ENCODE peak calls at places on chromosomes 3 and 15, in four cellular contexts. D, A, N and X are unnamed samples.

GRCh38 chr3:67616046-67616445 is 38.4 kb downstream of the SUCLG2 start:
- DNase-seq in A (no peak), D (no peak), N (no peak), X (no peak)

GRCh38 chr3:114318295-114318694 is 24.5 kb downstream of the TIGIT start:
- DNase-seq in D (no peak), A (no peak), N (no peak), X (no peak)

GRCh38 chr3:113536627-113537101 is 4.3 kb downstream of the SIDT1 start:
- DNase-seq in A (no peak), D (no peak), N (no peak), X (no peak)

GRCh38 chr15:66591322-66591862 is 25.6 kb upstream of the LCTL start:
- DNase-seq in A (no peak), N (no peak), D (peak), X (no peak)

GRCh38 chr3:195209836-195210551 is 61.0 kb downstream of the XXYLT1 start:
- DNase-seq in N (no peak), A (no peak), D (peak), X (no peak)

GRCh38 chr3:124209426-124209825 is 217.5 kb upstream of the ROPN1 start:
- DNase-seq in A (no peak), N (no peak), D (no peak), X (no peak)

GRCh38 chr15:76401285-76401684 is 64.7 kb downstream of the ISL2 start:
- DNase-seq in N (no peak), D (no peak), A (no peak), X (no peak)

GRCh38 chr3:181554233-181554765 is 157.4 kb upstream of the SOX2 start:
- DNase-seq in A (no peak), D (no peak), N (no peak), X (no peak)

GRCh38 chr3:124791142-124791541 is 60.9 kb downstream of the UMPS start:
- DNase-seq in A (no peak), N (no peak), D (no peak), X (no peak)

GRCh38 chr3:78880588-78881461 is 887.0 kb downstream of the ROBO1 start:
- DNase-seq in N (no peak), D (no peak), A (no peak), X (no peak)

GRCh38 chr3:14267976-14268375 is 89.4 kb downstream of the LSM3 start:
- DNase-seq in D (no peak), N (no peak), A (no peak), X (no peak)

GRCh38 chr3:33331414-33331813 is 54.2 kb downstream of the FBXL2 start:
- DNase-seq in N (no peak), A (no peak), D (no peak), X (no peak)

GRCh38 chr3:73740041-73740440 is 115.3 kb upstream of the PDZRN3 start:
- DNase-seq in N (no peak), D (no peak), A (no peak), X (no peak)

GRCh38 chr3:177478170-177478859 is 281.0 kb upstream of the TBL1XR1 start:
- DNase-seq in D (no peak), A (no peak), N (no peak), X (no peak)

GRCh38 chr3:33575313-33575712 is 135.1 kb upstream of the UBP1 start:
- DNase-seq in N (no peak), A (no peak), D (no peak), X (no peak)

GRCh38 chr15:67922971-67923646 is 83.3 kb upstream of the RNU6-1 start:
- DNase-seq in D (no peak), A (no peak), N (no peak), X (no peak)

GRCh38 chr3:177754508-177754921 is 557.2 kb upstream of the TBL1XR1 start:
- DNase-seq in N (no peak), A (no peak), D (no peak), X (no peak)

GRCh38 chr3:149368850-149369497 is 8.5 kb downstream of the TM4SF1 start:
- DNase-seq in D (no peak), N (no peak), A (no peak), X (no peak)

GRCh38 chr3:195021674-195022073 is 249.3 kb downstream of the XXYLT1 start:
- DNase-seq in A (no peak), D (no peak), N (no peak), X (no peak)

GRCh38 chr3:125386811-125387210 is 11.7 kb upstream of the ZNF148 start:
- DNase-seq in A (no peak), D (no peak), N (no peak), X (no peak)

GRCh38 chr3:152204218-152204617 is 64.5 kb upstream of the MBNL1 start:
- DNase-seq in A (no peak), N (no peak), D (no peak), X (no peak)

GRCh38 chr3:152206243-152206642 is 62.5 kb upstream of the MBNL1 start:
- DNase-seq in D (no peak), N (no peak), A (no peak), X (no peak)

GRCh38 chr3:152205097-152205593 is 63.6 kb upstream of the MBNL1 start:
- DNase-seq in D (no peak), A (no peak), N (no peak), X (no peak)

GRCh38 chr3:152202976-152203626 is 65.6 kb upstream of the MBNL1 start:
- DNase-seq in A (no peak), N (no peak), D (no peak), X (no peak)

DNA sequence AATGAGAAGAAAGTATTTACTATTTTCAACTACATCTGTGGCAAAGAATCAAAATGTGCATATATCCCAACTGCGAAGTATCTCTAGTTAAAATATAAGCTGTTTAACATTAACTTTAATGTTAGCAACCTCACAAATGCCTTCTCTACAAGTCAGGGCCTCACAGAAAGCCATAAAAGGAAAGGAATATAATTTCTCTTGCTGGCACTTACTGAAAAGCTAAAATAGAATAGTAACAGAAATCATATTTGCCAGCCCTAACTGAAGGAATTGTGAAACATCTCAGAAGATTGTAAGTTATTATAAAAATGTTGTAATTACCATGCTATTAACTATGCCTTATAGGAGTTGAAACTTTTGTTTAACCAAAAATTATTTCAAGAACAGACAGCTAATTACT is 65.1 kb upstream of the MBNL1 start:
- DNase-seq in N (no peak), D (no peak), A (no peak), X (no peak)
- H3K4me3 ChIP-seq in N (peak), D (peak), A (peak), X (peak)

GRCh38 chr15:38565287-38565670 is 665 bp upstream of the RASGRP1 start:
- DNase-seq in A (no peak), N (peak), D (peak), X (no peak)
- H3K27ac ChIP-seq in A (peak), N (no peak), D (no peak), X (peak)

GRCh38 chr3:184339016-184339415 is 1.6 kb downstream of the FAM131A start:
- DNase-seq in D (no peak), N (no peak), A (no peak), X (no peak)
- H3K4me3 ChIP-seq in D (no peak), N (peak), A (no peak), X (no peak)

DNA sequence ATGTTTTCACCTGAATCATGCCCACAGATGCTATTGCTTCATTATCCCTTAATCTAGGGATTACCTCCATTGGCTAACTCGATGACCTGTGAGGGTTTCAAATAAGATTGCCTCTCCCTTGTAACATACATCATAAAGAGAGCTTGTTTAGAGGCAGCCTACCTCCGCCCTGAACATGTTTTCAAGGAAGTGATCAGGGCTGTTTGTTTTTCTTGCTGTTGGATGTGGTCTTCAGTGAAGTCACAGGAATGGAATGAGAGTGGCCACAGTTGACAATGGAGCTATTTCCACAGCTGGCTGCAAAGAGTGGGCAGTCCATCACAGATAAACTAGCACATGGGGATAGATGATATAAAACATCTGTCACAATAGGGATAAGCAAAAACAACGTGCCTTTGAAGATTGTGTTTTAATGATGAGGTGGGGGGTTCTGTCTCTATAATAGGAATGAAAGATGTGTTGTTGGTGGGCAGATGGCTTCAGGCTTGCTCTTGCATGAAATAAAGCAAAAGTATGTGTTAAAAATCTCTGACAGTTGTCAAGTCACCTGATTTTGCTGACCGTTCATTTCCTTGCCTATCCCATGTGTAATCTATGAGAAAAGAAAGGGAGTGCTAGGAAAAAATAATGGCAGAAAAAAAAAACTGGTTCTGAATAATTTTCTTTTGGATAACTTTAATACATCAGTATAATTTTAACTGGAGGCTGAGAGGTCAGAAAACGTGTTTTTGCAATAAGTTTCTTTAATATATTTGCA is 642.3 kb downstream of the RBMS3 start:
- DNase-seq in N (no peak), D (no peak), A (no peak), X (no peak)
- H3K27ac ChIP-seq in N (no peak), D (no peak), A (no peak), X (no peak)

DNA sequence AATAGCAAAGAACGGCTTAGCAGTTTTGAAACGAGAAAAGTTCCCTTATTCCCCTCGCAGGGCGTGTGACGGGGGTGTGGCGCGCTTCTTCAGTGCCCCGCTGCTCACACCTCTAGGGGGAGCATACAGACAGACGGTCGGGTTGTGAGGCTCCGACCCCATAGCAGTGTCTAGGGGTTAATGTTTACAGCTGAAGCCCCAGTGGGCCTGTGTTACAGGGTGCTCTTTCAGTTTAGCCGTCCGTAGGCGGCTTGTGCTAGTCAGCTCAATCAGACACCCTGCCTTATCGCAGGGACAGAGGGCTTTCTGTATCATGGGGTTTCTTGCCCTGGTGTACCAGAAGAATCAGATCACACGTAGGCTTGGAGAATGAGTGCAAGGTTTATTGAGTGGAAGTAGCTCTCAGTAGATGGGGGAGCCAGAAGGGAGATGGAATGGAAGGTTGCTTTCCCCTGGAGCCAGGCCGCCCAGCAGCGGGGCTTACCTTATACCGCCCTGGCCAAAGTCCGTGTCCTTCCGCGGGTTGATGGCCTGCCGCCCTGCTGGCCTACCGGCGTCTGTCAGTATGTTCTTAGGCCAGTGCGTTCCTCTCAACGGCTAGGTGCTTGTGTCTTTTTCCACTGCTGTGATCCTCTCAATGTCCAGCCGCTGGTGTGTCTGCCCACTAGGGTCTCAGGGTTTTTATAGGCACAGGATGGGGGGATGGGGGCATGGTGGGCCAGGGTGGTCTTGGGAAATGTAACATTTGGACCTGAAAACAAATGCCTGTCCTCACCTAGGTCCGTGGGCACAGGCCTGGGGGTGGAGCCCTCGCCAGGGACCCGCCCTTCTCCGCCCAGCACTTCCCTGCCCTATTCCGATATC is 32.2 kb upstream of the ACP3 start:
- DNase-seq in N (peak), A (no peak), D (peak), X (no peak)
- H3K4me3 ChIP-seq in N (no peak), A (no peak), D (no peak), X (no peak)